ENCODE peak calls at places on chromosome 21, in eight cellular contexts. E is OCI-LY7, I is choroid plexus epithelial cell, D is neural crest cell, Z is progenitor cell of endocrine pancreas, X is tibial artery, J is cardiac fibroblast, Y is A549. O is an unnamed sample.

GRCh38 chr21:30605968-30606367 is 5.1 kb downstream of the KRTAP22-1 start:
- DNase-seq in E (no peak), I (no peak), D (no peak), Z (no peak), X (no peak), J (no peak), Y (no peak), O (no peak)

GRCh38 chr21:16192900-16193299 is 463.1 kb downstream of the USP25 start:
- DNase-seq in E (no peak), I (peak; percentile 57), D (no peak), Z (no peak), X (no peak), J (peak; percentile 66), Y (peak; percentile 81), O (no peak)

GRCh38 chr21:16308269-16308668 is 578.5 kb downstream of the USP25 start:
- DNase-seq in E (no peak), I (peak; percentile 79), D (no peak), Z (no peak), X (no peak), J (peak; percentile 54), Y (no peak), O (no peak)

GRCh38 chr21:42336065-42336464 is 14.7 kb downstream of the TFF2 start:
- DNase-seq in E (no peak), I (peak; percentile 35), D (no peak), Z (no peak), X (no peak), J (peak; percentile 7), Y (no peak), O (no peak)

GRCh38 chr21:33402011-33402979 is 918 bp upstream of the IFNGR2 start:
- DNase-seq in E (peak; percentile 60), I (peak; percentile 87), D (no peak), Z (no peak), X (peak; percentile 90), J (peak; percentile 83), Y (no peak), O (no peak)

GRCh38 chr21:14736672-14737071 is 190.6 kb upstream of the SAMSN1 start:
- DNase-seq in E (no peak), I (no peak), D (no peak), Z (no peak), X (no peak), J (no peak), Y (no peak), O (no peak)

GRCh38 chr21:42556476-42556875 is 42.8 kb downstream of the SLC37A1 start:
- DNase-seq in E (no peak), I (no peak), D (no peak), Z (no peak), X (peak; percentile 39), J (no peak), Y (no peak), O (no peak)

GRCh38 chr21:25639167-25639921 is at the start of gene JAM2:
- DNase-seq in E (peak; percentile 56), I (peak; percentile 23), D (peak; percentile 50), Z (peak; percentile 42), X (peak; percentile 67), J (no peak), Y (peak; percentile 15), O (peak; percentile 64)

GRCh38 chr21:15976807-15977206 is 247.0 kb downstream of the USP25 start:
- DNase-seq in E (peak; percentile 1), I (peak; percentile 42), D (peak; percentile 4), Z (no peak), X (no peak), J (peak; percentile 24), Y (peak; percentile 1), O (peak; percentile 1)

GRCh38 chr21:35222541-35222941 is 173.4 kb upstream of the RUNX1 start:
- DNase-seq in E (peak; percentile 36), I (peak; percentile 51), D (no peak), Z (no peak), X (no peak), J (no peak), Y (no peak), O (peak; percentile 84)

GRCh38 chr21:25421327-25422028 is 185.8 kb downstream of the MRPL39 start:
- DNase-seq in E (peak; percentile 50), I (peak; percentile 82), D (no peak), Z (no peak), X (no peak), J (peak; percentile 69), Y (peak; percentile 14), O (peak; percentile 84)

GRCh38 chr21:33760641-33761103 is 118.4 kb downstream of the ITSN1 start:
- DNase-seq in E (no peak), I (peak; percentile 88), D (no peak), Z (no peak), X (no peak), J (peak; percentile 65), Y (no peak), O (no peak)

GRCh38 chr21:34887729-34888568 is 161.2 kb downstream of the RUNX1 start:
- DNase-seq in E (peak; percentile 31), I (peak; percentile 94), D (peak; percentile 14), Z (peak; percentile 44), X (peak; percentile 88), J (peak; percentile 97), Y (peak; percentile 72), O (peak; percentile 94)

GRCh38 chr21:28991861-28992525 is 684 bp downstream of the LTN1 start:
- DNase-seq in E (peak; percentile 18), I (no peak), D (no peak), Z (no peak), X (no peak), J (no peak), Y (no peak), O (no peak)

GRCh38 chr21:19340303-19340702 is 936.7 kb upstream of the TMPRSS15 start:
- DNase-seq in E (no peak), I (no peak), D (no peak), Z (no peak), X (no peak), J (no peak), Y (no peak), O (no peak)
- TF ChIP-seq CTCF in E (no peak), I (peak; percentile 12), D (peak; percentile 33), Z (peak; percentile 22), X (no peak), J (no peak), Y (no peak), O (no peak)

GRCh38 chr21:44038063-44038462 is 26.0 kb downstream of the TRAPPC10 start:
- DNase-seq in E (no peak), I (no peak), D (no peak), Z (no peak), X (no peak), J (no peak), Y (no peak), O (no peak)

GRCh38 chr21:44046734-44047133 is 34.6 kb downstream of the TRAPPC10 start:
- DNase-seq in E (no peak), I (no peak), D (no peak), Z (no peak), X (peak; percentile 45), J (no peak), Y (no peak), O (no peak)

GRCh38 chr21:44039828-44040227 is 27.7 kb downstream of the TRAPPC10 start:
- DNase-seq in E (no peak), I (no peak), D (no peak), Z (no peak), X (no peak), J (no peak), Y (no peak), O (no peak)

GRCh38 chr21:44047996-44048560 is 36.0 kb downstream of the TRAPPC10 start:
- DNase-seq in E (no peak), I (no peak), D (no peak), Z (no peak), X (peak; percentile 61), J (peak; percentile 20), Y (no peak), O (no peak)

DNA sequence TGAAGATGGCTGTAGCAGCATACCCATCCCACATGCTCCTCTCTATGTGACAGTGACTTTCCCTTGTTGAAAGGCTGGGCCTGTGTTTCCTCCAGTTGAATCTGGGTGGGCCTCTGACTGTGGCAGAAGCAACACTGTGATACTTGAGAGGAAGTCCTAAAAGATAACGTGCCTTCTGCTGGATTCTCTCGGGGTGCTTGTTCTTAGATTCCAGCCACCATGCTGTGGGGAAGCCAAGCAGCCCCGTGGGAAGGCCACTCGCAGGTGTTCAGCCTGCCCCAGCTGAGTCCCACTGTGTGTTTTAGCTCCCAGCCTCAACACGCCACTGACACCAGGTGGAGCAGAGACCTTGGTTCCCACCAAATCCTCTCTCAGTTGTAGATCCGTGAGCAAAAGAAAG is 31.5 kb downstream of the TRAPPC10 start:
- DNase-seq in E (peak; percentile 10), I (no peak), D (no peak), Z (no peak), X (no peak), J (no peak), Y (no peak), O (no peak)
- TF ChIP-seq CTCF in E (no peak), I (no peak), D (no peak), Z (no peak), X (no peak), J (no peak), Y (no peak), O (no peak)

GRCh38 chr21:27805696-27806095 is 838.8 kb upstream of the ADAMTS5 start:
- DNase-seq in E (no peak), I (no peak), D (no peak), Z (no peak), X (no peak), J (no peak), Y (no peak), O (no peak)

GRCh38 chr21:27804515-27804914 is 837.6 kb upstream of the ADAMTS5 start:
- DNase-seq in E (no peak), I (no peak), D (no peak), Z (no peak), X (no peak), J (no peak), Y (no peak), O (no peak)

GRCh38 chr21:27803571-27803970 is 836.7 kb upstream of the ADAMTS5 start:
- DNase-seq in E (no peak), I (no peak), D (no peak), Z (no peak), X (no peak), J (peak; percentile 57), Y (no peak), O (no peak)

GRCh38 chr21:27799861-27800260 is 833.0 kb upstream of the ADAMTS5 start:
- DNase-seq in E (no peak), I (no peak), D (no peak), Z (no peak), X (no peak), J (no peak), Y (no peak), O (no peak)

DNA sequence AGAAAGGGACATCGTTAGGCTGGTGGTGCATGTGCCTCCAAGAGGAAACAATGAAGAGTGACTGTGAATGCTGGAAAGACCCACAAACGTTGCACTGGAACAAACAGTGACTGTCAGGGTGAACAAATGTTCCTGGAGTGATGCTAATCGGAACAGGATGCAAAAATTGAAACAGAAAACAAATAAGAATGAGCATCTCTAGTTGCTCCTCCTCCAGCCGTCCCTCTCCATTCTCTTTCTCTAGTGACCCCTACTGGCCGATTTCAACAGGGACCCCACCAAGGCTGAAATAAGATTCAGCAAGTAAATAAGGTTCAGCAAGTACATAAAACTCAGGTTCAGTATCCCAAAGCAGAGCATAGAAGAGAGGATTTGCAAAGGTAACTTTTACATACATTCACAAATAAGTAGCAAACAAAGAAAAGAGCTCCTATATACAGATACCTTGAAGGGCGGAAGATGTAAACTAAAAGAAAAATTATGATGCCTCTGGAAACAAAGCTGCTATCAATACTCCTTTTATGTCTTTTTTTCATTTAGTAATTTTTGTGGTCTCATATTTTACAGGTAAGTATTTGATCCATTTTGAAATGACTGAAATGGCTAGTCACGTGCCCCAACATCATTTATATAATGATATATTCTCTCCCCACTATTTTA is 836.1 kb upstream of the ADAMTS5 start:
- DNase-seq in E (peak; percentile 4), I (peak; percentile 80), D (peak; percentile 36), Z (no peak), X (no peak), J (peak; percentile 71), Y (peak; percentile 16), O (peak; percentile 29)
- TF ChIP-seq CTCF in E (peak; percentile 76), I (peak; percentile 90), D (peak; percentile 65), Z (peak; percentile 55), X (peak; percentile 35), J (peak; percentile 76), Y (peak; percentile 11), O (peak; percentile 61)

GRCh38 chr21:36584980-36585940 is 105.3 kb upstream of the CLDN14 start:
- DNase-seq in E (peak; percentile 31), I (peak; percentile 21), D (no peak), Z (no peak), X (no peak), J (peak; percentile 7), Y (peak; percentile 17), O (peak; percentile 47)
- TF ChIP-seq CTCF in E (peak; percentile 71), I (peak; percentile 49), D (no peak), Z (peak; percentile 13), X (no peak), J (no peak), Y (no peak), O (no peak)

O was measured in activated CD8-positive, alpha-beta T cell treated with anti-CD3 and anti-CD28 coated beads for 36 hours.